ENCODE peak calls at places on chromosome 1, in ten cellular contexts. One of them, this sample, is unnamed.
A peak's percentile ranks its signal among the peaks of the same experiment; 100 is the strongest.

GRCh38 chr1:41919764-41920397 is 1.2 kb upstream of the HIVEP3 start:
- DNase-seq in kidney epithelial cell: no peak
- DNase-seq in mesothelial cell of epicardium: no peak
- DNase-seq in stimulated activated CD4-positive, alpha-beta T cell treated with anti-CD3 and anti-CD28 coated beads, Interleukin-2, amount 100 ng/mL, for 48 hours: peak; percentile 75
- DNase-seq in non-pigmented ciliary epithelial cell: no peak
- DNase-seq in NCI-H1436: peak; percentile 82
- DNase-seq in endothelial cell: no peak
- DNase-seq in anterior cingulate cortex: peak; percentile 18
- DNase-seq in HS-27A: no peak
- DNase-seq in esophagus squamous epithelium: no peak
- DNase-seq in this sample: peak; percentile 18

GRCh38 chr1:14944471-14944981 is 209.0 kb upstream of the TMEM51 start:
- DNase-seq in kidney epithelial cell: no peak
- DNase-seq in mesothelial cell of epicardium: no peak
- DNase-seq in stimulated activated CD4-positive, alpha-beta T cell treated with anti-CD3 and anti-CD28 coated beads, Interleukin-2, amount 100 ng/mL, for 48 hours: no peak
- DNase-seq in non-pigmented ciliary epithelial cell: no peak
- DNase-seq in NCI-H1436: no peak
- DNase-seq in endothelial cell: no peak
- DNase-seq in anterior cingulate cortex: no peak
- DNase-seq in HS-27A: no peak
- DNase-seq in esophagus squamous epithelium: no peak
- DNase-seq in this sample: peak; percentile 60

GRCh38 chr1:2271134-2271785 is 43.1 kb downstream of the SKI start:
- DNase-seq in kidney epithelial cell: no peak
- DNase-seq in mesothelial cell of epicardium: no peak
- DNase-seq in stimulated activated CD4-positive, alpha-beta T cell treated with anti-CD3 and anti-CD28 coated beads, Interleukin-2, amount 100 ng/mL, for 48 hours: no peak
- DNase-seq in non-pigmented ciliary epithelial cell: no peak
- DNase-seq in NCI-H1436: no peak
- DNase-seq in endothelial cell: no peak
- DNase-seq in anterior cingulate cortex: no peak
- DNase-seq in HS-27A: no peak
- DNase-seq in esophagus squamous epithelium: no peak
- DNase-seq in this sample: no peak

GRCh38 chr1:21651214-21652042 is 17.7 kb downstream of the RAP1GAP start:
- DNase-seq in kidney epithelial cell: no peak
- DNase-seq in mesothelial cell of epicardium: peak; percentile 49
- DNase-seq in stimulated activated CD4-positive, alpha-beta T cell treated with anti-CD3 and anti-CD28 coated beads, Interleukin-2, amount 100 ng/mL, for 48 hours: peak; percentile 43
- DNase-seq in non-pigmented ciliary epithelial cell: no peak
- DNase-seq in NCI-H1436: peak; percentile 46
- DNase-seq in endothelial cell: no peak
- DNase-seq in anterior cingulate cortex: no peak
- DNase-seq in HS-27A: no peak
- DNase-seq in esophagus squamous epithelium: no peak
- DNase-seq in this sample: peak; percentile 61

GRCh38 chr1:174799136-174799479 is 200.6 kb upstream of the CACYBP start:
- DNase-seq in kidney epithelial cell: no peak
- DNase-seq in mesothelial cell of epicardium: no peak
- DNase-seq in stimulated activated CD4-positive, alpha-beta T cell treated with anti-CD3 and anti-CD28 coated beads, Interleukin-2, amount 100 ng/mL, for 48 hours: no peak
- DNase-seq in non-pigmented ciliary epithelial cell: no peak
- DNase-seq in NCI-H1436: no peak
- DNase-seq in endothelial cell: no peak
- DNase-seq in anterior cingulate cortex: no peak
- DNase-seq in HS-27A: no peak
- DNase-seq in esophagus squamous epithelium: no peak
- DNase-seq in this sample: no peak

GRCh38 chr1:183533617-183534174 is 56.6 kb downstream of the NCF2 start:
- DNase-seq in kidney epithelial cell: no peak
- DNase-seq in mesothelial cell of epicardium: no peak
- DNase-seq in stimulated activated CD4-positive, alpha-beta T cell treated with anti-CD3 and anti-CD28 coated beads, Interleukin-2, amount 100 ng/mL, for 48 hours: no peak
- DNase-seq in non-pigmented ciliary epithelial cell: no peak
- DNase-seq in NCI-H1436: no peak
- DNase-seq in endothelial cell: no peak
- DNase-seq in anterior cingulate cortex: no peak
- DNase-seq in HS-27A: no peak
- DNase-seq in esophagus squamous epithelium: no peak
- DNase-seq in this sample: no peak

GRCh38 chr1:159007734-159008133 is 2.0 kb upstream of the IFI16 start:
- DNase-seq in kidney epithelial cell: no peak
- DNase-seq in mesothelial cell of epicardium: no peak
- DNase-seq in stimulated activated CD4-positive, alpha-beta T cell treated with anti-CD3 and anti-CD28 coated beads, Interleukin-2, amount 100 ng/mL, for 48 hours: no peak
- DNase-seq in non-pigmented ciliary epithelial cell: no peak
- DNase-seq in NCI-H1436: no peak
- DNase-seq in endothelial cell: no peak
- DNase-seq in anterior cingulate cortex: no peak
- DNase-seq in HS-27A: no peak
- DNase-seq in esophagus squamous epithelium: no peak
- DNase-seq in this sample: no peak

GRCh38 chr1:221573727-221574126 is 168.2 kb downstream of the DUSP10 start:
- DNase-seq in kidney epithelial cell: no peak
- DNase-seq in mesothelial cell of epicardium: no peak
- DNase-seq in stimulated activated CD4-positive, alpha-beta T cell treated with anti-CD3 and anti-CD28 coated beads, Interleukin-2, amount 100 ng/mL, for 48 hours: no peak
- DNase-seq in non-pigmented ciliary epithelial cell: no peak
- DNase-seq in NCI-H1436: no peak
- DNase-seq in endothelial cell: no peak
- DNase-seq in anterior cingulate cortex: no peak
- DNase-seq in HS-27A: no peak
- DNase-seq in esophagus squamous epithelium: no peak
- DNase-seq in this sample: no peak

GRCh38 chr1:6805004-6805416 is 19.8 kb downstream of the CAMTA1 start:
- DNase-seq in kidney epithelial cell: no peak
- DNase-seq in mesothelial cell of epicardium: no peak
- DNase-seq in stimulated activated CD4-positive, alpha-beta T cell treated with anti-CD3 and anti-CD28 coated beads, Interleukin-2, amount 100 ng/mL, for 48 hours: no peak
- DNase-seq in non-pigmented ciliary epithelial cell: no peak
- DNase-seq in NCI-H1436: no peak
- DNase-seq in endothelial cell: no peak
- DNase-seq in anterior cingulate cortex: no peak
- DNase-seq in HS-27A: no peak
- DNase-seq in esophagus squamous epithelium: no peak
- DNase-seq in this sample: no peak

GRCh38 chr1:91679446-91679845 is 178.8 kb downstream of the CDC7 start:
- DNase-seq in kidney epithelial cell: no peak
- DNase-seq in mesothelial cell of epicardium: no peak
- DNase-seq in stimulated activated CD4-positive, alpha-beta T cell treated with anti-CD3 and anti-CD28 coated beads, Interleukin-2, amount 100 ng/mL, for 48 hours: no peak
- DNase-seq in non-pigmented ciliary epithelial cell: no peak
- DNase-seq in NCI-H1436: no peak
- DNase-seq in endothelial cell: no peak
- DNase-seq in anterior cingulate cortex: no peak
- DNase-seq in HS-27A: no peak
- DNase-seq in esophagus squamous epithelium: no peak
- DNase-seq in this sample: no peak

GRCh38 chr1:218312509-218312908 is 27.4 kb downstream of the RRP15 start:
- DNase-seq in kidney epithelial cell: no peak
- DNase-seq in mesothelial cell of epicardium: no peak
- DNase-seq in stimulated activated CD4-positive, alpha-beta T cell treated with anti-CD3 and anti-CD28 coated beads, Interleukin-2, amount 100 ng/mL, for 48 hours: no peak
- DNase-seq in non-pigmented ciliary epithelial cell: no peak
- DNase-seq in NCI-H1436: no peak
- DNase-seq in endothelial cell: no peak
- DNase-seq in anterior cingulate cortex: no peak
- DNase-seq in HS-27A: peak; percentile 29
- DNase-seq in esophagus squamous epithelium: no peak
- DNase-seq in this sample: no peak

GRCh38 chr1:180908084-180908765 is 4.5 kb upstream of the KIAA1614 start:
- DNase-seq in kidney epithelial cell: no peak
- DNase-seq in mesothelial cell of epicardium: no peak
- DNase-seq in stimulated activated CD4-positive, alpha-beta T cell treated with anti-CD3 and anti-CD28 coated beads, Interleukin-2, amount 100 ng/mL, for 48 hours: no peak
- DNase-seq in non-pigmented ciliary epithelial cell: no peak
- DNase-seq in NCI-H1436: no peak
- DNase-seq in endothelial cell: no peak
- DNase-seq in anterior cingulate cortex: no peak
- DNase-seq in HS-27A: no peak
- DNase-seq in esophagus squamous epithelium: no peak
- DNase-seq in this sample: no peak

GRCh38 chr1:193335797-193336428 is 149.5 kb upstream of the B3GALT2 start:
- DNase-seq in kidney epithelial cell: no peak
- DNase-seq in mesothelial cell of epicardium: no peak
- DNase-seq in stimulated activated CD4-positive, alpha-beta T cell treated with anti-CD3 and anti-CD28 coated beads, Interleukin-2, amount 100 ng/mL, for 48 hours: no peak
- DNase-seq in non-pigmented ciliary epithelial cell: peak; percentile 61
- DNase-seq in NCI-H1436: no peak
- DNase-seq in endothelial cell: no peak
- DNase-seq in anterior cingulate cortex: no peak
- DNase-seq in HS-27A: peak; percentile 85
- DNase-seq in esophagus squamous epithelium: no peak
- DNase-seq in this sample: no peak

GRCh38 chr1:54239603-54240002 is 39.6 kb downstream of the MRPL37 start:
- DNase-seq in kidney epithelial cell: no peak
- DNase-seq in mesothelial cell of epicardium: no peak
- DNase-seq in stimulated activated CD4-positive, alpha-beta T cell treated with anti-CD3 and anti-CD28 coated beads, Interleukin-2, amount 100 ng/mL, for 48 hours: no peak
- DNase-seq in non-pigmented ciliary epithelial cell: no peak
- DNase-seq in NCI-H1436: no peak
- DNase-seq in endothelial cell: no peak
- DNase-seq in anterior cingulate cortex: no peak
- DNase-seq in HS-27A: no peak
- DNase-seq in esophagus squamous epithelium: no peak
- DNase-seq in this sample: peak; percentile 32

GRCh38 chr1:229557913-229558414 is 543 bp downstream of the ABCB10 start:
- DNase-seq in kidney epithelial cell: no peak
- DNase-seq in mesothelial cell of epicardium: peak; percentile 63
- DNase-seq in stimulated activated CD4-positive, alpha-beta T cell treated with anti-CD3 and anti-CD28 coated beads, Interleukin-2, amount 100 ng/mL, for 48 hours: peak; percentile 32
- DNase-seq in non-pigmented ciliary epithelial cell: no peak
- DNase-seq in NCI-H1436: no peak
- DNase-seq in endothelial cell: peak; percentile 40
- DNase-seq in anterior cingulate cortex: no peak
- DNase-seq in HS-27A: no peak
- DNase-seq in esophagus squamous epithelium: no peak
- DNase-seq in this sample: peak; percentile 29

GRCh38 chr1:90347366-90347765 is 352.5 kb downstream of the ZNF326 start:
- DNase-seq in kidney epithelial cell: no peak
- DNase-seq in mesothelial cell of epicardium: no peak
- DNase-seq in stimulated activated CD4-positive, alpha-beta T cell treated with anti-CD3 and anti-CD28 coated beads, Interleukin-2, amount 100 ng/mL, for 48 hours: no peak
- DNase-seq in non-pigmented ciliary epithelial cell: no peak
- DNase-seq in NCI-H1436: no peak
- DNase-seq in endothelial cell: no peak
- DNase-seq in anterior cingulate cortex: no peak
- DNase-seq in HS-27A: no peak
- DNase-seq in esophagus squamous epithelium: no peak
- DNase-seq in this sample: peak; percentile 0

GRCh38 chr1:47188901-47189785 is 693 bp downstream of the PDZK1IP1 start:
- DNase-seq in kidney epithelial cell: no peak
- DNase-seq in mesothelial cell of epicardium: peak; percentile 25
- DNase-seq in stimulated activated CD4-positive, alpha-beta T cell treated with anti-CD3 and anti-CD28 coated beads, Interleukin-2, amount 100 ng/mL, for 48 hours: no peak
- DNase-seq in non-pigmented ciliary epithelial cell: no peak
- DNase-seq in NCI-H1436: no peak
- DNase-seq in endothelial cell: no peak
- DNase-seq in anterior cingulate cortex: no peak
- DNase-seq in HS-27A: no peak
- DNase-seq in esophagus squamous epithelium: no peak
- DNase-seq in this sample: no peak

GRCh38 chr1:160245420-160245819 is 16.9 kb downstream of the DCAF8 start:
- DNase-seq in kidney epithelial cell: no peak
- DNase-seq in mesothelial cell of epicardium: no peak
- DNase-seq in stimulated activated CD4-positive, alpha-beta T cell treated with anti-CD3 and anti-CD28 coated beads, Interleukin-2, amount 100 ng/mL, for 48 hours: no peak
- DNase-seq in non-pigmented ciliary epithelial cell: no peak
- DNase-seq in NCI-H1436: no peak
- DNase-seq in endothelial cell: no peak
- DNase-seq in anterior cingulate cortex: no peak
- DNase-seq in HS-27A: no peak
- DNase-seq in esophagus squamous epithelium: no peak
- DNase-seq in this sample: no peak

GRCh38 chr1:59434336-59434735 is 137.4 kb downstream of the FGGY start:
- DNase-seq in kidney epithelial cell: no peak
- DNase-seq in mesothelial cell of epicardium: no peak
- DNase-seq in stimulated activated CD4-positive, alpha-beta T cell treated with anti-CD3 and anti-CD28 coated beads, Interleukin-2, amount 100 ng/mL, for 48 hours: no peak
- DNase-seq in non-pigmented ciliary epithelial cell: no peak
- DNase-seq in NCI-H1436: no peak
- DNase-seq in endothelial cell: no peak
- DNase-seq in anterior cingulate cortex: no peak
- DNase-seq in HS-27A: peak; percentile 79
- DNase-seq in esophagus squamous epithelium: no peak
- DNase-seq in this sample: no peak

GRCh38 chr1:29311352-29312030 is 75.2 kb downstream of the PTPRU start:
- DNase-seq in kidney epithelial cell: no peak
- DNase-seq in mesothelial cell of epicardium: no peak
- DNase-seq in stimulated activated CD4-positive, alpha-beta T cell treated with anti-CD3 and anti-CD28 coated beads, Interleukin-2, amount 100 ng/mL, for 48 hours: no peak
- DNase-seq in non-pigmented ciliary epithelial cell: no peak
- DNase-seq in NCI-H1436: no peak
- DNase-seq in endothelial cell: no peak
- DNase-seq in anterior cingulate cortex: no peak
- DNase-seq in HS-27A: no peak
- DNase-seq in esophagus squamous epithelium: no peak
- DNase-seq in this sample: no peak

GRCh38 chr1:119675349-119676343 is 27.6 kb upstream of the ZNF697 start:
- DNase-seq in kidney epithelial cell: peak; percentile 45
- DNase-seq in mesothelial cell of epicardium: peak; percentile 78
- DNase-seq in stimulated activated CD4-positive, alpha-beta T cell treated with anti-CD3 and anti-CD28 coated beads, Interleukin-2, amount 100 ng/mL, for 48 hours: peak; percentile 76
- DNase-seq in non-pigmented ciliary epithelial cell: peak; percentile 76
- DNase-seq in NCI-H1436: peak; percentile 77
- DNase-seq in endothelial cell: peak; percentile 78
- DNase-seq in anterior cingulate cortex: peak; percentile 6
- DNase-seq in HS-27A: peak; percentile 83
- DNase-seq in esophagus squamous epithelium: no peak
- DNase-seq in this sample: peak; percentile 89

GRCh38 chr1:223041481-223041880 is 101.6 kb downstream of the TLR5 start:
- DNase-seq in kidney epithelial cell: no peak
- DNase-seq in mesothelial cell of epicardium: no peak
- DNase-seq in stimulated activated CD4-positive, alpha-beta T cell treated with anti-CD3 and anti-CD28 coated beads, Interleukin-2, amount 100 ng/mL, for 48 hours: no peak
- DNase-seq in non-pigmented ciliary epithelial cell: no peak
- DNase-seq in NCI-H1436: no peak
- DNase-seq in endothelial cell: no peak
- DNase-seq in anterior cingulate cortex: no peak
- DNase-seq in HS-27A: no peak
- DNase-seq in esophagus squamous epithelium: no peak
- DNase-seq in this sample: no peak

GRCh38 chr1:236141447-236142357 is 637 bp upstream of the GPR137B start:
- DNase-seq in kidney epithelial cell: no peak
- DNase-seq in mesothelial cell of epicardium: peak; percentile 55
- DNase-seq in stimulated activated CD4-positive, alpha-beta T cell treated with anti-CD3 and anti-CD28 coated beads, Interleukin-2, amount 100 ng/mL, for 48 hours: no peak
- DNase-seq in non-pigmented ciliary epithelial cell: no peak
- DNase-seq in NCI-H1436: peak; percentile 69
- DNase-seq in endothelial cell: peak; percentile 49
- DNase-seq in anterior cingulate cortex: no peak
- DNase-seq in HS-27A: no peak
- DNase-seq in esophagus squamous epithelium: no peak
- DNase-seq in this sample: peak; percentile 44

GRCh38 chr1:159829822-159830455 is 3.3 kb downstream of the SLAMF8 start:
- DNase-seq in kidney epithelial cell: no peak
- DNase-seq in mesothelial cell of epicardium: no peak
- DNase-seq in stimulated activated CD4-positive, alpha-beta T cell treated with anti-CD3 and anti-CD28 coated beads, Interleukin-2, amount 100 ng/mL, for 48 hours: no peak
- DNase-seq in non-pigmented ciliary epithelial cell: no peak
- DNase-seq in NCI-H1436: no peak
- DNase-seq in endothelial cell: no peak
- DNase-seq in anterior cingulate cortex: no peak
- DNase-seq in HS-27A: no peak
- DNase-seq in esophagus squamous epithelium: no peak
- DNase-seq in this sample: no peak

GRCh38 chr1:94475232-94475631 is 57.0 kb downstream of the ABCD3 start:
- DNase-seq in kidney epithelial cell: no peak
- DNase-seq in mesothelial cell of epicardium: no peak
- DNase-seq in stimulated activated CD4-positive, alpha-beta T cell treated with anti-CD3 and anti-CD28 coated beads, Interleukin-2, amount 100 ng/mL, for 48 hours: no peak
- DNase-seq in non-pigmented ciliary epithelial cell: no peak
- DNase-seq in NCI-H1436: no peak
- DNase-seq in endothelial cell: no peak
- DNase-seq in anterior cingulate cortex: no peak
- DNase-seq in HS-27A: no peak
- DNase-seq in esophagus squamous epithelium: no peak
- DNase-seq in this sample: no peak

GRCh38 chr1:59149435-59149834 is 147.5 kb upstream of the FGGY start:
- DNase-seq in kidney epithelial cell: no peak
- DNase-seq in mesothelial cell of epicardium: no peak
- DNase-seq in stimulated activated CD4-positive, alpha-beta T cell treated with anti-CD3 and anti-CD28 coated beads, Interleukin-2, amount 100 ng/mL, for 48 hours: no peak
- DNase-seq in non-pigmented ciliary epithelial cell: no peak
- DNase-seq in NCI-H1436: no peak
- DNase-seq in endothelial cell: no peak
- DNase-seq in anterior cingulate cortex: no peak
- DNase-seq in HS-27A: no peak
- DNase-seq in esophagus squamous epithelium: no peak
- DNase-seq in this sample: no peak

GRCh38 chr1:205430631-205431305 is 8.9 kb upstream of the LEMD1 start:
- DNase-seq in kidney epithelial cell: no peak
- DNase-seq in mesothelial cell of epicardium: peak; percentile 78
- DNase-seq in stimulated activated CD4-positive, alpha-beta T cell treated with anti-CD3 and anti-CD28 coated beads, Interleukin-2, amount 100 ng/mL, for 48 hours: peak; percentile 41
- DNase-seq in non-pigmented ciliary epithelial cell: no peak
- DNase-seq in NCI-H1436: no peak
- DNase-seq in endothelial cell: peak; percentile 71
- DNase-seq in anterior cingulate cortex: no peak
- DNase-seq in HS-27A: no peak
- DNase-seq in esophagus squamous epithelium: no peak
- DNase-seq in this sample: peak; percentile 63

GRCh38 chr1:2588661-2589330 is 2.2 kb downstream of the PRXL2B start:
- DNase-seq in kidney epithelial cell: no peak
- DNase-seq in mesothelial cell of epicardium: no peak
- DNase-seq in stimulated activated CD4-positive, alpha-beta T cell treated with anti-CD3 and anti-CD28 coated beads, Interleukin-2, amount 100 ng/mL, for 48 hours: no peak
- DNase-seq in non-pigmented ciliary epithelial cell: no peak
- DNase-seq in NCI-H1436: no peak
- DNase-seq in endothelial cell: no peak
- DNase-seq in anterior cingulate cortex: no peak
- DNase-seq in HS-27A: no peak
- DNase-seq in esophagus squamous epithelium: no peak
- DNase-seq in this sample: no peak